ENCODE peak calls at places on chromosomes 16 and 17, in four cellular contexts. I, X, C and Y are unnamed samples.

GRCh38 chr17:75155191-75155601 is 884 bp upstream of the JPT1 start:
- DNase-seq in I (no peak), X (no peak), C (no peak), Y (no peak)

GRCh38 chr17:82559779-82560642 is 40.5 kb downstream of the FOXK2 start:
- DNase-seq in I (no peak), X (no peak), C (no peak), Y (no peak)

GRCh38 chr16:54121539-54122295 is 164.9 kb downstream of the IRX3 start:
- DNase-seq in I (no peak), C (no peak), X (no peak), Y (no peak)

GRCh38 chr16:3214904-3215600 is 19.9 kb downstream of the ZNF200 start:
- DNase-seq in C (no peak), I (no peak), X (no peak), Y (no peak)

GRCh38 chr17:10127819-10128375 is 70.5 kb downstream of the GAS7 start:
- DNase-seq in I (no peak), C (no peak), X (no peak), Y (no peak)

GRCh38 chr16:82345318-82345717 is 175.3 kb upstream of the MPHOSPH6 start:
- DNase-seq in X (no peak), C (no peak), I (no peak), Y (no peak)

GRCh38 chr16:55515110-55515509 is 6.2 kb downstream of the LPCAT2 start:
- DNase-seq in I (no peak), X (no peak), C (no peak), Y (no peak)

GRCh38 chr17:81566461-81567126 is 14.4 kb upstream of the FAAP100 start:
- DNase-seq in X (no peak), I (no peak), C (no peak), Y (no peak)

GRCh38 chr16:69363281-69363717 is 11.7 kb upstream of the TMED6 start:
- DNase-seq in I (no peak), C (peak; percentile 34), X (no peak), Y (no peak)

GRCh38 chr16:65744401-65744800 is 622.1 kb upstream of the CDH5 start:
- DNase-seq in I (no peak), C (no peak), X (no peak), Y (no peak)

GRCh38 chr16:8729779-8730334 is 55.4 kb downstream of the ABAT start:
- DNase-seq in I (no peak), C (no peak), X (no peak), Y (no peak)

GRCh38 chr17:68057531-68057952 is 22.0 kb downstream of the KPNA2 start:
- DNase-seq in I (peak; percentile 29), C (no peak), X (no peak), Y (peak; percentile 12)

GRCh38 chr17:59508999-59509398 is 56.4 kb upstream of the DHX40 start:
- DNase-seq in X (no peak), I (no peak), C (no peak), Y (no peak)

GRCh38 chr16:22016927-22017326 is 9.0 kb downstream of the MOSMO start:
- DNase-seq in I (no peak), X (no peak), C (no peak), Y (no peak)

GRCh38 chr16:12255919-12256665 is 279.6 kb downstream of the SNX29 start:
- DNase-seq in C (no peak), I (no peak), X (no peak), Y (no peak)

GRCh38 chr17:63406689-63407330 is 39.3 kb downstream of the CYB561 start:
- DNase-seq in X (peak; percentile 40), C (peak; percentile 92), I (peak; percentile 93), Y (peak; percentile 82)

GRCh38 chr16:69014811-69015210 is 90.6 kb upstream of the HAS3 start:
- DNase-seq in I (no peak), X (no peak), C (no peak), Y (no peak)

GRCh38 chr17:83125515-83126274 is 46.3 kb downstream of the METRNL start:
- DNase-seq in I (no peak), C (no peak), X (no peak), Y (no peak)

GRCh38 chr17:6392609-6393367 is 42.1 kb downstream of the AIPL1 start:
- DNase-seq in I (no peak), X (no peak), C (peak; percentile 94), Y (no peak)

GRCh38 chr16:29023279-29024278 is 38.7 kb downstream of the LAT start:
- DNase-seq in I (no peak), C (no peak), X (no peak), Y (no peak)

GRCh38 chr17:67365762-67366192 is 600 bp downstream of the PSMD12 start:
- DNase-seq in X (no peak), C (peak; percentile 61), I (no peak), Y (no peak)

GRCh38 chr16:47490471-47490870 is 29.3 kb downstream of the PHKB start:
- DNase-seq in I (no peak), X (no peak), C (no peak), Y (no peak)

GRCh38 chr16:10624527-10624926 is 44.1 kb upstream of the EMP2 start:
- DNase-seq in X (no peak), I (no peak), C (no peak), Y (no peak)

GRCh38 chr17:17792551-17793377 is 44.0 kb downstream of the SREBF1 start:
- DNase-seq in X (no peak), I (peak; percentile 46), C (no peak), Y (no peak)

DNA sequence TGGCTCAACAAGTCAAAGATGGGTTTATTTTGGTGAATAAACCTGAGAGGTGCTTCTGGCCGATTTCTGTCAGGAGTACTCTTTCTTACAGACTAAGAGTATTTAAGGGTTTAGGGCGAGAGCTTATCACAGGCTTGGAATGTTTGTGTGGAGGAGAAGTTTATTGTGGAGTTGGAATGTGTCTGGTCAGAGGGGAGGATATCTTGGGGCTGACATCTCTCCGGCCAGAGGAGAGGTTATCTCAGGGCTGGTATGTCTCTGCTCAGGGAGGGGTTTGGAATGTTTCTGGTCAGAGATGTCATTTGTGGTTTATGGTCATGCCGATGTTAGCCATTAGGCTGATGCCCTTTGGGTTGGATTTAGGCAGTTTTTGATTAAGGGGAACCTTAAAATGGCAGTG is 236.4 kb upstream of the EEF2KMT start:
- DNase-seq in X (no peak), I (no peak), C (no peak), Y (no peak)
- TF ChIP-seq FOXK2 in X (no peak), I (no peak), C (no peak), Y (no peak)

DNA sequence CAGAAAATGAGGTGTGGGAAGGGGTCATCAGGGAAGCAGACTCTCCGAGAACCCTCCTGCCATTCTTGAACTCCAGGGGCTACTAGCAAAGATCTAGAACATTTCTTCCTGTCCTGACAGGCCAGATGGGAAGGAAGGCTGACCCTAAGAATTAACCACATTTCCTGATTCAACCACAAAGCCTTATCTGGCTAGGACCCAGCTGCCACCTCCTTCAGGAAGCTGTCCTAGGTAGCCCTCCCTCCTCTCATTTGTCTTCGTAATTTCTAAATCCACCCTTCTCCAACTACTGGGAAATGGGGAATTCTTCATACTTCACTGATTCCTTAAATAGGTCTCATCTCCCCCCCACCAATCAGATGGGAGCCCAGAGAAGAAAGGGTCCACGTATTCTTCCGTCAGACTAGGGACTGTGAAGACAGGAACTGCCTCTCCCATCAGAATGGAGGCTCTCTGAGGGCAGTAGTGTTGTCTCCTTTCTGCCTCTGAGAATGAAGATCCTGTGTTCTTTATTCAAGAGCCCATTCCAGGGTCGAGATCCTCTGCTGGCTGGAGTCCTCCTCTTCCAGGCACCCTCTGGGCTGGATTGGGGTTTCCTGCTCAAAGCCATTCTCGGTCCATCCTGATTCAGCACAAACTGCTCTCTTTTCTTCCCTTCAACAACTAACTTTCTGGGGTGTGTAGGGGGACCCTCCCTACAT is 2.1 kb downstream of the SAMD14 start:
- DNase-seq in X (no peak), C (no peak), I (peak; percentile 49), Y (no peak)
- TF ChIP-seq FOXK2 in X (no peak), C (no peak), I (no peak), Y (no peak)

GRCh38 chr17:56475121-56475520 is 118.4 kb upstream of the NOG start:
- DNase-seq in I (no peak), C (no peak), X (no peak), Y (no peak)

GRCh38 chr17:56481654-56482053 is 111.8 kb upstream of the NOG start:
- DNase-seq in X (no peak), C (no peak), I (no peak), Y (peak; percentile 19)

GRCh38 chr17:56482229-56482628 is 111.3 kb upstream of the NOG start:
- DNase-seq in C (no peak), X (no peak), I (no peak), Y (no peak)

DNA sequence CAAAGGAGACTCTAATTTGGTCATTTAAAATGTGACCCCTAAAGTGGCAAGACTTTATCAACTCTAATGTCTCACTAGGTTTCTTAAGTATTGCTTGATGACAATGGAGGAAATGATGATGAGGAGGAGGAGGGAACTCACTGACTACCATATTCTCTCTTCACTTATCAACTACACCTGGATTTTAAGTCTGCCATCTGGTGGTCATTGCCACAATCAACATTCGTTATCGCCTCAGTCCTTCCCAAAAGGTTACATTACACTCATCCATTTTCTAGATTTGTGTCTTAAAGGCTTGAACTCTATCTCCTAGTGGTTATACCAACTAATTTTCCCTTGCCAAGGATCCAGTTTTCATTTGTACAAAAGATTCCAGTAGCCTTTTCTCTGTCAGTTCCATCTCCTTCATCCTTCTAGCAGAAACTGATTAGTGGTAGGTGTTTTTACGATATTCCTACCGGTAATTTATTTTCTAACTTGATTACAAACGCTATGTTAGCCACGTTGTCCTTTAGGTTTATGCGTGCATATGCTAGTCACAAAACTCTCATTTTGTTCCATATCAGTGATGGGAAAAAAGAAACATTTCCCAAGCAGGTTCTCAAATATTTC is 114.6 kb upstream of the NOG start:
- DNase-seq in I (peak; percentile 28), X (no peak), C (peak; percentile 41), Y (peak; percentile 39)
- TF ChIP-seq FOXK2 in I (no peak), X (no peak), C (no peak), Y (no peak)

GRCh38 chr17:21419299-21420239 is 43.4 kb downstream of the KCNJ12 start:
- DNase-seq in X (no peak), C (no peak), I (no peak), Y (no peak)
- TF ChIP-seq FOXK2 in X (no peak), C (no peak), I (no peak), Y (no peak)

GRCh38 chr16:59574296-59574695 is 840.2 kb upstream of the GOT2 start:
- DNase-seq in X (no peak), I (no peak), C (no peak), Y (no peak)

GRCh38 chr16:59573528-59574271 is 839.6 kb upstream of the GOT2 start:
- DNase-seq in C (no peak), I (no peak), X (no peak), Y (no peak)
- TF ChIP-seq FOXK2 in C (no peak), I (no peak), X (no peak), Y (no peak)

GRCh38 chr16:89749637-89750036 is 28.3 kb downstream of the ZNF276 start:
- DNase-seq in I (no peak), X (no peak), C (no peak), Y (no peak)
- TF ChIP-seq FOXK2 in I (no peak), X (no peak), C (no peak), Y (no peak)

GRCh38 chr16:1961651-1962067 is 2.3 kb downstream of the NDUFB10 start:
- DNase-seq in I (peak; percentile 66), X (no peak), C (peak; percentile 49), Y (peak; percentile 25)
- TF ChIP-seq FOXK2 in I (no peak), X (no peak), C (no peak), Y (no peak)

GRCh38 chr17:76276461-76277299 is 11.5 kb downstream of the UBALD2 start:
- DNase-seq in I (peak; percentile 47), C (no peak), X (no peak), Y (no peak)
- TF ChIP-seq FOXK2 in I (no peak), C (no peak), X (no peak), Y (no peak)